ENCODE peak calls at places on chromosomes 11 and 22, in nine cellular contexts. Y, I, N, T, R, H, B, C and Z are unnamed samples. For H3K27me3 and H3K9me3, the result is how much of the 10 kb centered on the place peaks cover.

GRCh38 chr11:128896356-128896755 is 5.2 kb downstream of the KCNJ5 start:
- DNase-seq in Y (no peak), I (no peak), N (no peak), T (no peak), R (no peak), H (no peak), B (peak), C (no peak), Z (no peak)

GRCh38 chr11:117072517-117073218 is 25.6 kb downstream of the SIK3 start:
- DNase-seq in Y (peak), I (no peak), N (no peak), T (no peak), R (peak), H (no peak), B (no peak), C (no peak), Z (no peak)

GRCh38 chr22:31337178-31337577 is 9.0 kb downstream of the PATZ1 start:
- DNase-seq in Y (no peak), I (no peak), N (no peak), T (no peak), R (no peak), H (no peak), B (no peak), C (no peak), Z (peak)

GRCh38 chr11:119783466-119784400 is 54.7 kb upstream of the NECTIN1 start:
- DNase-seq in Y (no peak), I (no peak), N (peak), T (no peak), R (no peak), H (no peak), B (no peak), C (no peak), Z (no peak)

GRCh38 chr11:47966621-47967020 is 13.7 kb upstream of the PTPRJ start:
- DNase-seq in Y (no peak), I (no peak), N (no peak), T (no peak), R (no peak), H (no peak), B (no peak), C (no peak), Z (no peak)

GRCh38 chr22:44145544-44145943 is 35.2 kb upstream of the PARVG start:
- DNase-seq in Y (no peak), I (no peak), N (no peak), T (no peak), R (no peak), H (no peak), B (peak), C (no peak), Z (no peak)

GRCh38 chr11:116071241-116071640 is 567.0 kb upstream of the CADM1 start:
- DNase-seq in Y (no peak), I (no peak), N (no peak), T (no peak), R (no peak), H (no peak), B (no peak), C (no peak), Z (no peak)

GRCh38 chr11:62708423-62709261 is 1.2 kb downstream of the GNG3 start:
- DNase-seq in Y (no peak), I (peak), N (peak), T (peak), R (no peak), H (no peak), B (peak), C (peak), Z (peak)

GRCh38 chr11:77154381-77155081 is 26.5 kb downstream of the MYO7A start:
- DNase-seq in Y (no peak), I (no peak), N (no peak), T (no peak), R (no peak), H (no peak), B (peak), C (no peak), Z (no peak)

GRCh38 chr11:62842171-62842717 is 2.9 kb upstream of the WDR74 start:
- DNase-seq in Y (no peak), I (peak), N (peak), T (no peak), R (no peak), H (no peak), B (peak), C (peak), Z (no peak)

GRCh38 chr11:72621008-72621610 is 53.1 kb downstream of the PDE2A start:
- DNase-seq in Y (no peak), I (no peak), N (no peak), T (no peak), R (no peak), H (no peak), B (no peak), C (no peak), Z (no peak)

GRCh38 chr11:88384004-88384677 is 46.6 kb upstream of the CTSC start:
- DNase-seq in Y (no peak), I (no peak), N (no peak), T (no peak), R (peak), H (no peak), B (no peak), C (no peak), Z (no peak)

GRCh38 chr22:45246060-45246985 is 5.6 kb upstream of the KIAA0930 start:
- DNase-seq in Y (no peak), I (no peak), N (no peak), T (peak), R (peak), H (peak), B (peak), C (peak), Z (no peak)

DNA sequence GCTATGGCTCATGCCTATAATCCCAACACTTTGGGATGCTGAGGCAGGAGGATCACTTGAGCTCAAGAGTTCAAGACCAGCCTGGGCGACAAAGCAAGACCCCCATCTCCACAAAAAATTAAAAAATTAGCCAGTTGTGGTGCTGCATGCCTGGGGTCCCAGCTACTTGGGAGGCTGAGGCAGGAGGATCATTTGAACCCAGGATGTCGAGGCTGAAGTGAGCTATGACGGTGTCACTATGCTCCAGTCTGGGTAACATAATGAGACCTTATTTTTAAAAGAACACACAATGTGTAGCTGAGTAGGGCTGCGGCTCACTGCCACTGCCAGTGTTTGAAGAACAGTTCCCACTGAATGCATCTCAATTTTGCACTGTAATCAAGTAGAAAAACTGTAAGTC is 7.1 kb upstream of the VPREB1 start:
- DNase-seq in Y (no peak), I (no peak), N (no peak), T (no peak), R (no peak), H (no peak), B (no peak), C (no peak), Z (no peak)
- H3K27me3 ChIP-seq in Y (half or more), I (half or more), N (under half), T (under half), R (under half), H (under half), B (under half), C (under half), Z (under half)

DNA sequence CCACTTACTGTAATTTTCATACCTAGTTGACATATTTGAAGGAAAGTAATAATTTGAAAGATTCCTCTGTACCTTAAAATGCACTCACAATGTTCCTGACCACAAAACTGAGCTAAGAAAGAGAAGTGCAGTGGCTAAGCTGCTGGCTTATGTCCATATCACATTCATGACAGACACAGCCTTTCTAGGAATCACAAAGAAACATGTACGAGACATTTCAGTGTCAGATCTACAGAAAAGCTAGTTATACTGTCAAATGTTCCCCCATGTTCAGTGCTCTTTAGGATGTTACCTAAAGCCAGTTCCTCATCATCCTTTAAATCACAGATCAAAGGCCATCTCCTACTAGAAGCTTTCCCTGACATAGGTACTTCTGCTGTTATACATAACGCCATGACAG is 142.2 kb upstream of the C11orf58 start:
- DNase-seq in Y (peak), I (no peak), N (no peak), T (no peak), R (no peak), H (no peak), B (no peak), C (no peak), Z (no peak)
- H3K9me3 ChIP-seq in Y (under half), I (under half), N (under half), T (under half), R (under half), H (under half), B (under half), C (under half), Z (under half)

DNA sequence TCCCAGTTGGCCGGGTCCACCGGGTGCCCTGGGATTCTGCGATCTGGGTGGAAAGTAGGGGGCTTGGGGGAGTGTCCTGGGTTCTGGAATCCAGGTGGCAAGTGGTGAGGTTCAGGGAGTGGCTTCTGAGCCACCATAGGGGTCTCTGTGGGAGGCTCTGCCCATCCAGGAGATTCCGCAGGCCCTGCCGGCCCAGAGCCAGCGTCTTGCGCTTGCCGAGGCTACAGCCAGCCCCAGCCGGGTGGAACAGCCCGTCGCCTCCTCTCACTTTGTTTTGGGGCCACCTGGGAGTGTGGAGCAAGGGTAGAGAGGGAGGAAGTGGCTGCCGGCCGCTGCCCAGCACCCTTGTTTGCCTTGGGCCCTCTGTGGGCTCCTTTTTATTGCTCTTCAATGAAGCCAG is 60.6 kb upstream of the PPP6R3 start:
- DNase-seq in Y (no peak), I (no peak), N (no peak), T (no peak), R (no peak), H (no peak), B (no peak), C (no peak), Z (no peak)
- TF ChIP-seq POLR2AphosphoS5 in Y (no peak), I (no peak), N (no peak), T (no peak), R (no peak), H (no peak), B (no peak), C (no peak), Z (no peak)

DNA sequence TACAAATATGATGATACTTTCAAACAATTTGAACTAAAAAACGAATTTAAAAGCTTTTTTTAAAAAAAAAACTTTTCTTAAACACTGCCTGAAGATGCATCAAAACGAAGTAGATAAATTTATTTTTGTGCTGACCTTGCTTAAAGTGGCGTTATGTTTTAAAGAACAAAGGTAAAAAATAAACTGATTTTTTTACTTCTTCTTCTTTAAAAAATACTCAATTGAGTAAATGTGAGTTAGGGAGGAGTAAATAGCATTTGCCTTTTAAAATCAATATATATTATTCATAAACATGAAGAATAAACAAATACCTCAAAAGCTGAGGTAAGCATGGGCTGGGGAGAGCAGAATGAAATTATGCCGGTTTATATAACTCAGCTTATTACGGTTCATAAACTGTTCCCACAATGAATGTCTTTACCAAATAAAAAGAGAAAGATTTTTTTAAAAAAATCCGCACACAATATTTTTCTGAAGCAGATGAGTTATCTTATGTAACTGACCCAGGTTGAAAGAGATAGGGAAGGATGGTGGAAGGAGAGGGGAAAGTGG is 9.0 kb downstream of the PAX6 start:
- DNase-seq in Y (no peak), I (no peak), N (no peak), T (no peak), R (no peak), H (no peak), B (no peak), C (no peak), Z (no peak)
- H3K27me3 ChIP-seq in Y (under half), I (half or more), N (half or more), T (half or more), R (under half), H (half or more), B (half or more), C (half or more), Z (under half)

DNA sequence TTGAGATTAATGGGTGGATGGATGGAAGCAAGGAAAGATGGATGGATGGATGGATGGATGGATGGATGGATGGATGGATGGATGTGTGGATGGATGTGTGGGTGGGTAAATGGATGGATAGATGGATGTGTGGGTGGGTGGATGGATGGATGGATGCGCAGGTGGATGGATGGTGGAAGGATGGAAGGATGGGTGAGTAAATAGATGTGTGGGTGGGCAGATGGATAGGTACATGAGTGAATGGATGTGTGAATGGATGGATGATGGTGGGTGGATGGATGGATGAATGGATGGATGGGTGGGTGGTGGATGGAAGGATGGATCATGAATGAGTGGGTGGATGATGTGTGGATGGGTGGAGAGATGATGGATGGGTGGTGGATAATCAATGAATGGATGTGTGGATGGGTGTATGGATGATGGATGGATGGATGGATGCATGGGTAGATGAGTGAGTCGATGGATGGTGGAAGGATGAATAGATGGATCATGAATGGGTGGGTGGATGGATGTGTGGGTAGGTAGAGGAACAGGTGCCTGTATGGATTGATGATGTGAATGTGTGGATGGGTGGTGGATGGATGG is 375.2 kb downstream of the BRD1 start:
- DNase-seq in Y (no peak), I (no peak), N (no peak), T (no peak), R (no peak), H (no peak), B (no peak), C (no peak), Z (no peak)
- H3K9me3 ChIP-seq in Y (under half), I (under half), N (under half), T (under half), R (under half), H (under half), B (under half), C (under half), Z (under half)

DNA sequence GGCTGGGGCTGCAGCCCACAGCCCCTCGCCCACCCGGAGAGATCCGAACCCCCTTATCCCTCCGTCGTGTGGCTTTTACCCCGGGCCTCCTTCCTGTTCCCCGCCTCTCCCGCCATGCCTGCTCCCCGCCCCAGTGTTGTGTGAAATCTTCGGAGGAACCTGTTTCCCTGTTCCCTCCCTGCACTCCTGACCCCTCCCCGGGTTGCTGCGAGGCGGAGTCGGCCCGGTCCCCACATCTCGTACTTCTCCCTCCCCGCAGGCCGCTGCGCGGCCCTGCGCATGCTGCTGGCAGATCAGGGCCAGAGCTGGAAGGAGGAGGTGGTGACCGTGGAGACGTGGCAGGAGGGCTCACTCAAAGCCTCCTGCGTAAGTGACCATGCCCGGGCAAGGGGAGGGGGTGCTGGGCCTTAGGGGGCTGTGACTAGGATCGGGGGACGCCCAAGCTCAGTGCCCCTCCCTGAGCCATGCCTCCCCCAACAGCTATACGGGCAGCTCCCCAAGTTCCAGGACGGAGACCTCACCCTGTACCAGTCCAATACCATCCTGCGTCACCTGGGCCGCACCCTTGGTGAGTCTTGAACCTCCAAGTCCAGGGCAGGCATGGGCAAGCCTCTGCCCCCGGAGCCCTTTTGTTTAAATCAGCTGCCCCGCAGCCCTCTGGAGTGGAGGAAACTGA is 731 bp downstream of the GSTP1 start:
- DNase-seq in Y (peak), I (peak), N (peak), T (peak), R (no peak), H (peak), B (peak), C (peak), Z (peak)
- TF ChIP-seq POLR2AphosphoS5 in Y (no peak), I (no peak), N (no peak), T (peak), R (no peak), H (no peak), B (no peak), C (peak), Z (peak)

DNA sequence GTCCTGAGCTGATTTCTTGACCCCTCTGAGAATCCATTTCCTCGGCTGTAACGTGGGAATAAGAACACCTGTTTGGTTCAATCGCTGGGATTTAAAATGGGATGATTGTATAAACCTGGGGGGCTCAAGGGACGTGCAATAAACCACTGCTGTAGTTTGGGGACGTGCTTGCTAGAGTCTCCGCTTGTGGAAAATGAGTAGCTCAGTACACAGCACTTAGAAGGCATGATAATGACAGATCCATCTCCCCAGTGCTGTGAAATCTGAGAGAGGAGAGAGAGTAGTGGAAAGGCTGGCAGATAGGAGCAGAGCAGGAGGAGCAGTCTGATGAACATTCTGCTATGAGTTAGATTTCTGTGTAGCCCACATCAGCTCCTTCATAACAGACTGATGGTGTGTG is 256.5 kb downstream of the MN1 start:
- DNase-seq in Y (no peak), I (no peak), N (no peak), T (no peak), R (no peak), H (no peak), B (no peak), C (no peak), Z (no peak)
- H3K27me3 ChIP-seq in Y (under half), I (under half), N (under half), T (under half), R (under half), H (under half), B (under half), C (under half), Z (under half)

GRCh38 chr22:47548953-47549740 is 786.7 kb downstream of the TBC1D22A start:
- DNase-seq in Y (no peak), I (no peak), N (no peak), T (no peak), R (no peak), H (no peak), B (no peak), C (no peak), Z (peak)

GRCh38 chr22:47547239-47547661 is 784.8 kb downstream of the TBC1D22A start:
- DNase-seq in Y (no peak), I (no peak), N (no peak), T (no peak), R (no peak), H (no peak), B (no peak), C (no peak), Z (no peak)

GRCh38 chr22:47549741-47550340 is 787.4 kb downstream of the TBC1D22A start:
- DNase-seq in Y (no peak), I (no peak), N (no peak), T (no peak), R (no peak), H (no peak), B (no peak), C (no peak), Z (no peak)

GRCh38 chr22:47550524-47551437 is 788.3 kb downstream of the TBC1D22A start:
- DNase-seq in Y (no peak), I (no peak), N (no peak), T (no peak), R (no peak), H (no peak), B (no peak), C (no peak), Z (peak)

GRCh38 chr22:47547881-47548630 is 785.6 kb downstream of the TBC1D22A start:
- DNase-seq in Y (no peak), I (no peak), N (no peak), T (no peak), R (no peak), H (no peak), B (no peak), C (no peak), Z (peak)
- H3K9me3 ChIP-seq in Y (under half), I (half or more), N (under half), T (under half), R (under half), H (under half), B (under half), C (under half), Z (under half)

GRCh38 chr11:2885676-2886081 is at the start of gene CDKN1C:
- DNase-seq in Y (peak), I (peak), N (peak), T (peak), R (peak), H (peak), B (peak), C (peak), Z (peak)
- TF ChIP-seq POLR2AphosphoS5 in Y (peak), I (peak), N (peak), T (peak), R (peak), H (peak), B (peak), C (peak), Z (peak)

GRCh38 chr22:38830026-38830844 is 13.6 kb downstream of the NPTXR start:
- DNase-seq in Y (no peak), I (no peak), N (no peak), T (no peak), R (no peak), H (no peak), B (no peak), C (no peak), Z (no peak)

GRCh38 chr22:38830845-38831108 is 13.1 kb downstream of the NPTXR start:
- DNase-seq in Y (no peak), I (no peak), N (no peak), T (no peak), R (no peak), H (no peak), B (no peak), C (no peak), Z (no peak)

GRCh38 chr22:38828616-38829205 is 15.1 kb downstream of the NPTXR start:
- DNase-seq in Y (no peak), I (no peak), N (no peak), T (no peak), R (no peak), H (no peak), B (no peak), C (no peak), Z (no peak)

GRCh38 chr22:38828191-38828590 is 15.6 kb downstream of the NPTXR start:
- DNase-seq in Y (no peak), I (no peak), N (no peak), T (no peak), R (no peak), H (no peak), B (no peak), C (no peak), Z (no peak)

DNA sequence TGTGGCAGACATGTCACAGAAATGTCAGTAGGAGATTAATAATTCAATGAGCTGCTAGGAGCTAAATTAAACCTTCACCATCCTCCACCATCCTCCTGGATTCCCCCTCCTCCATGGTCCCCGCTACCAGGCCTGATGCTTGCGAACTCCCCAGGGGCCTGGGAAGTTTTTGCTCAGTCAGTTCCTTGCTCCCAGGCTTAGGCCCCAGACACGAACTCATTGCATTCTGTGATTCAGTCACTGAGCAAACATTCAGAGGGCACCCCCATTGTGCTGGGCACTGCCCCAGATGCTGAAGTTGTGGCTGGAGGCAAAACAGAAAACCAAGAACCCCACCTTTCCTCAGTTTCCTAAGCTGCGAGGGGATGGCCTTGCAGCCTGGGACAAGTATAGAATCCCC is 14.3 kb downstream of the NPTXR start:
- DNase-seq in Y (no peak), I (no peak), N (no peak), T (no peak), R (no peak), H (no peak), B (no peak), C (no peak), Z (no peak)
- H3K27me3 ChIP-seq in Y (under half), I (under half), N (under half), T (under half), R (under half), H (under half), B (under half), C (under half), Z (under half)